ENCODE peak calls at places on chromosomes 4 and X, in eight cellular contexts. B is fibroblast of lung, S is AG09309, O is natural killer cell, T is Ammon's horn, A is uterus, X is A172, C is hippocampal formation. E is an unnamed sample.
A peak's percentile ranks its signal among the peaks of the same experiment; 100 is the strongest.

GRCh38 chr4:151666501-151666900 is 94.3 kb downstream of the GATB start:
- DNase-seq in A (no peak), B (no peak), S (no peak), C (no peak), O (no peak), T (no peak), X (no peak), E (no peak)

GRCh38 chr4:65046496-65047101 is 623.7 kb downstream of the EPHA5 start:
- DNase-seq in O (no peak), T (peak; percentile 4), X (peak; percentile 68), A (no peak), C (no peak), B (no peak), S (no peak), E (no peak)

GRCh38 chrX:74526786-74527185 is 87.6 kb downstream of the RLIM start:
- DNase-seq in X (no peak), A (no peak), S (no peak), B (no peak), T (no peak), C (no peak), O (no peak), E (no peak)

GRCh38 chrX:52363247-52363883 is 5.5 kb upstream of the XAGE2 start:
- DNase-seq in T (no peak), A (no peak), O (no peak), B (peak; percentile 12), S (no peak), X (no peak), C (no peak), E (no peak)

GRCh38 chrX:56796641-56797395 is 67.8 kb downstream of the NBDY start:
- DNase-seq in T (no peak), X (no peak), S (no peak), A (no peak), C (no peak), B (no peak), O (no peak), E (no peak)

GRCh38 chr4:72338060-72338459 is 231.0 kb downstream of the ADAMTS3 start:
- DNase-seq in B (no peak), A (no peak), T (no peak), S (no peak), X (no peak), C (no peak), O (no peak), E (no peak)

GRCh38 chr4:60088803-60089202 is 1111.3 kb upstream of the ADGRL3 start:
- DNase-seq in C (no peak), A (no peak), X (no peak), B (no peak), O (no peak), T (no peak), S (no peak), E (no peak)

GRCh38 chr4:40379248-40379647 is 44.1 kb downstream of the CHRNA9 start:
- DNase-seq in C (no peak), O (no peak), B (no peak), A (no peak), T (no peak), X (no peak), S (no peak), E (no peak)

GRCh38 chr4:188387134-188387791 is 248.0 kb downstream of the TRIML1 start:
- DNase-seq in C (no peak), S (no peak), B (no peak), A (no peak), X (peak; percentile 55), O (no peak), T (no peak), E (no peak)

GRCh38 chr4:69568787-69569186 is 70.7 kb downstream of the UGT2A2 start:
- DNase-seq in O (no peak), A (no peak), C (no peak), X (no peak), T (no peak), B (no peak), S (no peak), E (no peak)

GRCh38 chrX:119475389-119476101 is 7.3 kb downstream of the SLC25A5 start:
- DNase-seq in B (no peak), A (no peak), X (no peak), C (no peak), O (no peak), T (no peak), S (no peak), E (no peak)

GRCh38 chrX:36787787-36788186 is 220.4 kb upstream of the FAM47C start:
- DNase-seq in T (no peak), A (no peak), B (no peak), C (no peak), S (no peak), O (no peak), X (no peak), E (no peak)

GRCh38 chrX:27571164-27571563 is 19.0 kb upstream of the DCAF8L2 start:
- DNase-seq in B (no peak), C (no peak), T (no peak), O (no peak), A (no peak), X (no peak), S (no peak), E (no peak)

GRCh38 chrX:1555370-1555769 is 18.4 kb upstream of the P2RY8 start:
- DNase-seq in C (no peak), X (no peak), S (no peak), T (no peak), B (no peak), A (no peak), O (no peak), E (no peak)

GRCh38 chr4:154611833-154612232 is 623 bp downstream of the FGG start:
- DNase-seq in C (no peak), B (no peak), X (no peak), O (no peak), S (no peak), A (no peak), T (no peak), E (no peak)

GRCh38 chr4:122747883-122748282 is 15.4 kb downstream of the BBS12 start:
- DNase-seq in A (no peak), C (no peak), T (no peak), O (no peak), X (no peak), B (peak; percentile 85), S (no peak), E (no peak)

GRCh38 chrX:9293051-9293496 is 171.8 kb upstream of the TBL1X start:
- DNase-seq in C (no peak), B (no peak), O (no peak), T (no peak), X (no peak), A (no peak), S (no peak), E (peak; percentile 77)

GRCh38 chrX:21725498-21725897 is 32.4 kb downstream of the SMPX start:
- DNase-seq in X (peak; percentile 18), T (peak; percentile 25), B (peak; percentile 57), C (no peak), A (no peak), S (no peak), O (no peak), E (no peak)

GRCh38 chr4:30728291-30728690 is 8.1 kb downstream of the PCDH7 start:
- DNase-seq in B (peak; percentile 69), O (no peak), S (no peak), A (no peak), T (no peak), X (no peak), C (no peak), E (no peak)

GRCh38 chr4:89617256-89617655 is 219.7 kb downstream of the SNCA start:
- DNase-seq in S (no peak), C (no peak), A (no peak), T (no peak), O (no peak), X (no peak), B (no peak), E (no peak)

GRCh38 chrX:48480142-48480541 is 4.1 kb downstream of the FTSJ1 start:
- DNase-seq in S (no peak), B (no peak), C (no peak), A (no peak), O (no peak), X (no peak), T (no peak), E (no peak)

GRCh38 chr4:10684631-10685030 is at the start of gene CLNK:
- DNase-seq in O (no peak), B (no peak), S (no peak), A (no peak), T (no peak), X (no peak), C (no peak), E (no peak)

GRCh38 chrX:132086717-132087116 is 41.1 kb downstream of the FRMD7 start:
- DNase-seq in B (no peak), X (peak; percentile 6), A (no peak), C (no peak), S (no peak), T (no peak), O (no peak), E (no peak)

GRCh38 chr4:8404791-8405515 is 35.6 kb downstream of the ACOX3 start:
- DNase-seq in O (no peak), B (no peak), A (no peak), S (no peak), C (no peak), T (no peak), X (no peak), E (no peak)

GRCh38 chr4:129254526-129254925 is 158.6 kb downstream of the C4orf33 start:
- DNase-seq in S (no peak), O (no peak), C (no peak), X (no peak), A (no peak), B (peak; percentile 60), T (no peak), E (no peak)

E was measured in H9.